ENCODE peak calls at places on chromosomes 7 and 10, in ten cellular contexts. One of them, this sample, is unnamed.
A peak's percentile ranks its signal among the peaks of the same experiment; 100 is the strongest.

GRCh38 chr7:85229544-85229943 is 42.7 kb upstream of the SEMA3D start:
- DNase-seq in cardiac muscle cell: no peak
- DNase-seq in spleen: no peak
- DNase-seq in lung: no peak
- DNase-seq in fibroblast of lung: no peak
- DNase-seq in adrenal gland: no peak
- DNase-seq in tibial artery: no peak
- DNase-seq in SJSA1: no peak
- DNase-seq in endothelial cell of umbilical vein: no peak
- DNase-seq in lower lobe of right lung: no peak
- DNase-seq in this sample: no peak

GRCh38 chr10:77195101-77195500 is 442.5 kb downstream of the KCNMA1 start:
- DNase-seq in spleen: no peak
- DNase-seq in lung: no peak
- DNase-seq in lower lobe of right lung: no peak
- DNase-seq in adrenal gland: no peak
- DNase-seq in cardiac muscle cell: peak; percentile 27
- DNase-seq in fibroblast of lung: peak; percentile 97
- DNase-seq in tibial artery: peak; percentile 76
- DNase-seq in SJSA1: peak; percentile 28
- DNase-seq in endothelial cell of umbilical vein: no peak
- DNase-seq in this sample: no peak

GRCh38 chr10:86486856-86487255 is 34.7 kb downstream of the WAPL start:
- DNase-seq in endothelial cell of umbilical vein: no peak
- DNase-seq in lung: no peak
- DNase-seq in lower lobe of right lung: no peak
- DNase-seq in cardiac muscle cell: no peak
- DNase-seq in spleen: no peak
- DNase-seq in SJSA1: no peak
- DNase-seq in tibial artery: no peak
- DNase-seq in adrenal gland: no peak
- DNase-seq in fibroblast of lung: no peak
- DNase-seq in this sample: no peak

GRCh38 chr10:103693070-103693811 is 162.1 kb downstream of the SH3PXD2A start:
- DNase-seq in fibroblast of lung: peak; percentile 29
- DNase-seq in SJSA1: no peak
- DNase-seq in cardiac muscle cell: peak; percentile 52
- DNase-seq in tibial artery: no peak
- DNase-seq in endothelial cell of umbilical vein: no peak
- DNase-seq in lower lobe of right lung: no peak
- DNase-seq in spleen: no peak
- DNase-seq in lung: no peak
- DNase-seq in adrenal gland: no peak
- DNase-seq in this sample: peak; percentile 91

GRCh38 chr10:34628174-34628802 is 186.8 kb downstream of the PARD3 start:
- DNase-seq in fibroblast of lung: peak; percentile 62
- DNase-seq in endothelial cell of umbilical vein: no peak
- DNase-seq in cardiac muscle cell: peak; percentile 79
- DNase-seq in SJSA1: no peak
- DNase-seq in spleen: no peak
- DNase-seq in tibial artery: no peak
- DNase-seq in lung: peak; percentile 59
- DNase-seq in adrenal gland: peak; percentile 76
- DNase-seq in lower lobe of right lung: no peak
- DNase-seq in this sample: no peak

GRCh38 chr7:372939-373791 is 83.2 kb downstream of the FOXL3 start:
- DNase-seq in lower lobe of right lung: no peak
- DNase-seq in cardiac muscle cell: no peak
- DNase-seq in tibial artery: peak; percentile 53
- DNase-seq in adrenal gland: peak; percentile 5
- DNase-seq in lung: no peak
- DNase-seq in endothelial cell of umbilical vein: no peak
- DNase-seq in spleen: peak; percentile 67
- DNase-seq in fibroblast of lung: peak; percentile 18
- DNase-seq in SJSA1: no peak
- DNase-seq in this sample: peak; percentile 73

GRCh38 chr7:22647451-22648257 is 79.3 kb upstream of the IL6 start:
- DNase-seq in tibial artery: no peak
- DNase-seq in fibroblast of lung: peak; percentile 99
- DNase-seq in adrenal gland: no peak
- DNase-seq in spleen: no peak
- DNase-seq in lower lobe of right lung: no peak
- DNase-seq in cardiac muscle cell: no peak
- DNase-seq in endothelial cell of umbilical vein: peak; percentile 74
- DNase-seq in lung: no peak
- DNase-seq in SJSA1: peak; percentile 84
- DNase-seq in this sample: no peak

GRCh38 chr10:26839966-26840627 is 20.7 kb downstream of the ABI1 start:
- DNase-seq in fibroblast of lung: peak; percentile 66
- DNase-seq in spleen: no peak
- DNase-seq in adrenal gland: no peak
- DNase-seq in cardiac muscle cell: peak; percentile 47
- DNase-seq in SJSA1: no peak
- DNase-seq in lower lobe of right lung: no peak
- DNase-seq in lung: no peak
- DNase-seq in endothelial cell of umbilical vein: no peak
- DNase-seq in tibial artery: no peak
- DNase-seq in this sample: no peak

GRCh38 chr10:32055478-32056135 is 618 bp downstream of the KIF5B start:
- DNase-seq in lower lobe of right lung: peak; percentile 83
- DNase-seq in endothelial cell of umbilical vein: peak; percentile 71
- DNase-seq in tibial artery: peak; percentile 81
- DNase-seq in spleen: peak; percentile 94
- DNase-seq in cardiac muscle cell: peak; percentile 88
- DNase-seq in fibroblast of lung: peak; percentile 65
- DNase-seq in adrenal gland: peak; percentile 77
- DNase-seq in SJSA1: no peak
- DNase-seq in lung: peak; percentile 71
- DNase-seq in this sample: peak; percentile 79

GRCh38 chr7:127758105-127758504 is 106.1 kb downstream of the SND1 start:
- DNase-seq in endothelial cell of umbilical vein: no peak
- DNase-seq in lower lobe of right lung: no peak
- DNase-seq in SJSA1: no peak
- DNase-seq in cardiac muscle cell: no peak
- DNase-seq in tibial artery: no peak
- DNase-seq in lung: no peak
- DNase-seq in adrenal gland: no peak
- DNase-seq in fibroblast of lung: no peak
- DNase-seq in spleen: no peak
- DNase-seq in this sample: no peak

GRCh38 chr10:43824934-43825333 is 176.3 kb upstream of the ZNF32 start:
- DNase-seq in cardiac muscle cell: no peak
- DNase-seq in SJSA1: no peak
- DNase-seq in tibial artery: peak; percentile 91
- DNase-seq in endothelial cell of umbilical vein: no peak
- DNase-seq in fibroblast of lung: peak; percentile 90
- DNase-seq in lung: no peak
- DNase-seq in lower lobe of right lung: no peak
- DNase-seq in adrenal gland: peak; percentile 74
- DNase-seq in spleen: no peak
- DNase-seq in this sample: no peak

GRCh38 chr10:62264702-62265436 is 3.8 kb downstream of the RTKN2 start:
- DNase-seq in cardiac muscle cell: peak; percentile 68
- DNase-seq in spleen: no peak
- DNase-seq in fibroblast of lung: peak; percentile 92
- DNase-seq in lower lobe of right lung: no peak
- DNase-seq in adrenal gland: no peak
- DNase-seq in SJSA1: peak; percentile 65
- DNase-seq in endothelial cell of umbilical vein: peak; percentile 82
- DNase-seq in lung: no peak
- DNase-seq in tibial artery: no peak
- DNase-seq in this sample: peak; percentile 67

GRCh38 chr10:62266611-62267010 is 2.0 kb downstream of the RTKN2 start:
- DNase-seq in cardiac muscle cell: no peak
- DNase-seq in endothelial cell of umbilical vein: no peak
- DNase-seq in spleen: no peak
- DNase-seq in lung: no peak
- DNase-seq in lower lobe of right lung: no peak
- DNase-seq in tibial artery: no peak
- DNase-seq in SJSA1: no peak
- DNase-seq in fibroblast of lung: peak; percentile 23
- DNase-seq in adrenal gland: no peak
- DNase-seq in this sample: no peak

GRCh38 chr10:62266147-62266546 is 2.5 kb downstream of the RTKN2 start:
- DNase-seq in SJSA1: no peak
- DNase-seq in endothelial cell of umbilical vein: no peak
- DNase-seq in tibial artery: no peak
- DNase-seq in lower lobe of right lung: no peak
- DNase-seq in lung: no peak
- DNase-seq in spleen: no peak
- DNase-seq in fibroblast of lung: no peak
- DNase-seq in cardiac muscle cell: no peak
- DNase-seq in adrenal gland: no peak
- DNase-seq in this sample: no peak

GRCh38 chr10:62261666-62262065 is 7.0 kb downstream of the RTKN2 start:
- DNase-seq in lung: no peak
- DNase-seq in SJSA1: peak; percentile 40
- DNase-seq in tibial artery: no peak
- DNase-seq in spleen: no peak
- DNase-seq in fibroblast of lung: peak; percentile 55
- DNase-seq in lower lobe of right lung: no peak
- DNase-seq in cardiac muscle cell: no peak
- DNase-seq in endothelial cell of umbilical vein: no peak
- DNase-seq in adrenal gland: no peak
- DNase-seq in this sample: no peak

GRCh38 chr10:62264126-62264525 is 4.5 kb downstream of the RTKN2 start:
- DNase-seq in lung: no peak
- DNase-seq in tibial artery: no peak
- DNase-seq in lower lobe of right lung: no peak
- DNase-seq in endothelial cell of umbilical vein: no peak
- DNase-seq in cardiac muscle cell: no peak
- DNase-seq in fibroblast of lung: no peak
- DNase-seq in spleen: no peak
- DNase-seq in adrenal gland: no peak
- DNase-seq in SJSA1: no peak
- DNase-seq in this sample: no peak
- H3K4me3 ChIP-seq in lung: no peak overlapping the region
- H3K4me3 ChIP-seq in tibial artery: no peak overlapping the region
- H3K4me3 ChIP-seq in lower lobe of right lung: peak overlapping the region; percentile 18
- H3K4me3 ChIP-seq in endothelial cell of umbilical vein: no peak overlapping the region
- H3K4me3 ChIP-seq in cardiac muscle cell: no peak overlapping the region
- H3K4me3 ChIP-seq in fibroblast of lung: no peak overlapping the region
- H3K4me3 ChIP-seq in spleen: no peak overlapping the region
- H3K4me3 ChIP-seq in adrenal gland: no peak overlapping the region
- H3K4me3 ChIP-seq in SJSA1: no peak overlapping the region
- H3K4me3 ChIP-seq in this sample: no peak overlapping the region

GRCh38 chr7:155462163-155462735 is 4.3 kb downstream of the EN2 start:
- DNase-seq in tibial artery: no peak
- DNase-seq in endothelial cell of umbilical vein: no peak
- DNase-seq in spleen: peak; percentile 56
- DNase-seq in SJSA1: no peak
- DNase-seq in lower lobe of right lung: no peak
- DNase-seq in adrenal gland: no peak
- DNase-seq in lung: no peak
- DNase-seq in cardiac muscle cell: no peak
- DNase-seq in fibroblast of lung: no peak
- DNase-seq in this sample: no peak

GRCh38 chr7:155461631-155462030 is 3.7 kb downstream of the EN2 start:
- DNase-seq in lung: no peak
- DNase-seq in adrenal gland: no peak
- DNase-seq in endothelial cell of umbilical vein: no peak
- DNase-seq in tibial artery: no peak
- DNase-seq in cardiac muscle cell: no peak
- DNase-seq in spleen: peak; percentile 62
- DNase-seq in lower lobe of right lung: no peak
- DNase-seq in SJSA1: no peak
- DNase-seq in fibroblast of lung: no peak
- DNase-seq in this sample: peak; percentile 57

GRCh38 chr7:155459867-155460461 is 2.0 kb downstream of the EN2 start:
- DNase-seq in adrenal gland: no peak
- DNase-seq in cardiac muscle cell: no peak
- DNase-seq in SJSA1: no peak
- DNase-seq in tibial artery: no peak
- DNase-seq in lower lobe of right lung: no peak
- DNase-seq in endothelial cell of umbilical vein: no peak
- DNase-seq in spleen: peak; percentile 29
- DNase-seq in lung: no peak
- DNase-seq in fibroblast of lung: no peak
- DNase-seq in this sample: peak; percentile 76

GRCh38 chr7:155459133-155459866 is 1.4 kb downstream of the EN2 start:
- DNase-seq in lower lobe of right lung: no peak
- DNase-seq in lung: no peak
- DNase-seq in tibial artery: peak; percentile 21
- DNase-seq in cardiac muscle cell: no peak
- DNase-seq in endothelial cell of umbilical vein: no peak
- DNase-seq in fibroblast of lung: no peak
- DNase-seq in SJSA1: no peak
- DNase-seq in spleen: peak; percentile 54
- DNase-seq in adrenal gland: no peak
- DNase-seq in this sample: peak; percentile 75

GRCh38 chr7:155460926-155461613 is 3.1 kb downstream of the EN2 start:
- DNase-seq in adrenal gland: no peak
- DNase-seq in lung: no peak
- DNase-seq in spleen: peak; percentile 30
- DNase-seq in lower lobe of right lung: no peak
- DNase-seq in endothelial cell of umbilical vein: no peak
- DNase-seq in fibroblast of lung: no peak
- DNase-seq in cardiac muscle cell: no peak
- DNase-seq in tibial artery: no peak
- DNase-seq in SJSA1: no peak
- DNase-seq in this sample: peak; percentile 55
- H3K27me3 ChIP-seq in adrenal gland: peaks cover 94% of the 10 kb centered on the region
- H3K27me3 ChIP-seq in lung: peaks cover 30% of the 10 kb centered on the region
- H3K27me3 ChIP-seq in spleen: peaks cover 87% of the 10 kb centered on the region
- H3K27me3 ChIP-seq in lower lobe of right lung: peaks cover 96% of the 10 kb centered on the region
- H3K27me3 ChIP-seq in endothelial cell of umbilical vein: peaks cover 96% of the 10 kb centered on the region
- H3K27me3 ChIP-seq in fibroblast of lung: peaks cover 82% of the 10 kb centered on the region
- H3K27me3 ChIP-seq in cardiac muscle cell: peaks cover 97% of the 10 kb centered on the region
- H3K27me3 ChIP-seq in tibial artery: peaks cover 3% of the 10 kb centered on the region
- H3K27me3 ChIP-seq in SJSA1: peaks cover 94% of the 10 kb centered on the region
- H3K27me3 ChIP-seq in this sample: peaks cover 97% of the 10 kb centered on the region

DNA sequence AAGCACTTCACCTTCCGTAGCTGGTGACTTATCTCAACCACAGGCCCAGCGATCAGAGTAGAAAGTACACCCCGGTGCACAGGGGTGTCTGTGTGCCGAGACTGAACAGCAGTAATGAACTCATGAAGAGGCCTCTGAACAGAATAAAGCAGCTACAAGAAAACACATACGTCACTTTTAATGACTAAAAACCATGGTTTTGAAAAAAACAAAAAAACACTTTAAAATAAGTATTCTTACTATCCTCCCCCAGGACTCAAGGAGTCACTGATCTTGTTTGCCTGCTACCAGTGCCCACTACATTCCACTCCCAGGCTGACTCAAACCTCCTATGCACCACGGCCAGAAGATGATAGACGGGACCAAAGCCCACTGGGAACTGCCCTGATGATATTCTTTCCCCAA is 53.8 kb downstream of the NCAPG2 start:
- DNase-seq in fibroblast of lung: peak; percentile 87
- DNase-seq in endothelial cell of umbilical vein: no peak
- DNase-seq in tibial artery: no peak
- DNase-seq in lung: no peak
- DNase-seq in adrenal gland: no peak
- DNase-seq in SJSA1: peak; percentile 66
- DNase-seq in cardiac muscle cell: no peak
- DNase-seq in spleen: no peak
- DNase-seq in lower lobe of right lung: no peak
- DNase-seq in this sample: no peak
- H3K36me3 ChIP-seq in fibroblast of lung: peaks cover 9% of the 10 kb centered on the region
- H3K36me3 ChIP-seq in endothelial cell of umbilical vein: peaks cover 6% of the 10 kb centered on the region
- H3K36me3 ChIP-seq in tibial artery: peaks cover 15% of the 10 kb centered on the region
- H3K36me3 ChIP-seq in lung: peaks cover 14% of the 10 kb centered on the region
- H3K36me3 ChIP-seq in adrenal gland: no peaks in the 10 kb centered on the region
- H3K36me3 ChIP-seq in SJSA1: peaks cover 83% of the 10 kb centered on the region
- H3K36me3 ChIP-seq in cardiac muscle cell: peaks cover 3% of the 10 kb centered on the region
- H3K36me3 ChIP-seq in spleen: peaks cover 16% of the 10 kb centered on the region
- H3K36me3 ChIP-seq in lower lobe of right lung: peaks cover 18% of the 10 kb centered on the region
- H3K36me3 ChIP-seq in this sample: peaks cover 27% of the 10 kb centered on the region

GRCh38 chr7:140061607-140061930 is 1.2 kb downstream of the PARP12 start:
- DNase-seq in lung: no peak
- DNase-seq in cardiac muscle cell: no peak
- DNase-seq in adrenal gland: no peak
- DNase-seq in endothelial cell of umbilical vein: no peak
- DNase-seq in fibroblast of lung: peak; percentile 7
- DNase-seq in tibial artery: no peak
- DNase-seq in SJSA1: peak; percentile 7
- DNase-seq in spleen: no peak
- DNase-seq in lower lobe of right lung: no peak
- DNase-seq in this sample: no peak
- H3K4me3 ChIP-seq in lung: peak overlapping the region; percentile 94
- H3K4me3 ChIP-seq in cardiac muscle cell: no peak overlapping the region
- H3K4me3 ChIP-seq in adrenal gland: no peak overlapping the region
- H3K4me3 ChIP-seq in endothelial cell of umbilical vein: peak overlapping the region; percentile 77
- H3K4me3 ChIP-seq in fibroblast of lung: peak overlapping the region; percentile 74
- H3K4me3 ChIP-seq in tibial artery: peak overlapping the region; percentile 70
- H3K4me3 ChIP-seq in SJSA1: peak overlapping the region; percentile 93
- H3K4me3 ChIP-seq in spleen: peak overlapping the region; percentile 79
- H3K4me3 ChIP-seq in lower lobe of right lung: peak overlapping the region; percentile 82
- H3K4me3 ChIP-seq in this sample: no peak overlapping the region

This sample was measured in H7.